ENCODE peak calls at places on chromosomes 16 and 17, in eight cellular contexts. R, F, V, T, H, C, J and N are unnamed samples.

GRCh38 chr16:27174007-27174406 is 29.3 kb upstream of the KDM8 start:
- DNase-seq in R (no peak), F (peak), V (peak), T (no peak), H (no peak), C (no peak), J (no peak), N (no peak)

GRCh38 chr16:3119286-3119685 is 6.9 kb downstream of the ZNF205 start:
- DNase-seq in R (no peak), F (no peak), V (no peak), T (no peak), H (no peak), C (peak), J (no peak), N (no peak)

GRCh38 chr16:49701867-49702494 is 153.9 kb downstream of the ZNF423 start:
- DNase-seq in R (no peak), F (no peak), V (no peak), T (peak), H (peak), C (no peak), J (no peak), N (no peak)

GRCh38 chr16:66525396-66526180 is 24.3 kb downstream of the TK2 start:
- DNase-seq in R (no peak), F (no peak), V (no peak), T (no peak), H (peak), C (no peak), J (no peak), N (no peak)

GRCh38 chr16:85872666-85873561 is 26.0 kb upstream of the IRF8 start:
- DNase-seq in R (no peak), F (no peak), V (no peak), T (peak), H (no peak), C (no peak), J (no peak), N (no peak)

GRCh38 chr16:19085679-19086200 is 18.3 kb downstream of the COQ7 start:
- DNase-seq in R (no peak), F (no peak), V (no peak), T (peak), H (peak), C (no peak), J (no peak), N (peak)

GRCh38 chr17:45116434-45117016 is 15.8 kb downstream of the PLCD3 start:
- DNase-seq in R (no peak), F (no peak), V (no peak), T (no peak), H (no peak), C (no peak), J (no peak), N (no peak)

GRCh38 chr16:1538804-1539520 is 5.5 kb downstream of the TMEM204 start:
- DNase-seq in R (no peak), F (peak), V (peak), T (no peak), H (no peak), C (peak), J (no peak), N (no peak)

GRCh38 chr16:49021136-49021535 is 260.5 kb downstream of the CBLN1 start:
- DNase-seq in R (no peak), F (no peak), V (no peak), T (no peak), H (no peak), C (no peak), J (no peak), N (no peak)

GRCh38 chr17:30236807-30237206 is 1.3 kb upstream of the SLC6A4 start:
- DNase-seq in R (no peak), F (no peak), V (peak), T (peak), H (peak), C (no peak), J (no peak), N (peak)

GRCh38 chr17:79042421-79043190 is 18.6 kb downstream of the C1QTNF1 start:
- DNase-seq in R (no peak), F (peak), V (peak), T (peak), H (peak), C (peak), J (no peak), N (peak)

GRCh38 chr17:27315322-27315721 is 21.4 kb downstream of the WSB1 start:
- DNase-seq in R (no peak), F (no peak), V (no peak), T (peak), H (peak), C (no peak), J (peak), N (no peak)

GRCh38 chr16:13168091-13168572 is 266.7 kb downstream of the SHISA9 start:
- DNase-seq in R (no peak), F (peak), V (no peak), T (no peak), H (no peak), C (peak), J (no peak), N (no peak)

GRCh38 chr16:12002447-12003006 is 26.0 kb downstream of the SNX29 start:
- DNase-seq in R (no peak), F (no peak), V (no peak), T (no peak), H (peak), C (peak), J (no peak), N (no peak)

GRCh38 chr17:50170662-50171370 is 5.0 kb downstream of the SGCA start:
- DNase-seq in R (no peak), F (no peak), V (no peak), T (no peak), H (no peak), C (no peak), J (no peak), N (peak)

GRCh38 chr17:50168319-50168718 is 2.5 kb downstream of the SGCA start:
- DNase-seq in R (no peak), F (no peak), V (no peak), T (no peak), H (no peak), C (no peak), J (no peak), N (no peak)

GRCh38 chr17:50167371-50167770 is 1.6 kb downstream of the SGCA start:
- DNase-seq in R (no peak), F (no peak), V (no peak), T (no peak), H (no peak), C (no peak), J (no peak), N (no peak)

GRCh38 chr17:50169881-50170459 is 4.2 kb downstream of the SGCA start:
- DNase-seq in R (no peak), F (no peak), V (no peak), T (no peak), H (no peak), C (no peak), J (no peak), N (no peak)

DNA sequence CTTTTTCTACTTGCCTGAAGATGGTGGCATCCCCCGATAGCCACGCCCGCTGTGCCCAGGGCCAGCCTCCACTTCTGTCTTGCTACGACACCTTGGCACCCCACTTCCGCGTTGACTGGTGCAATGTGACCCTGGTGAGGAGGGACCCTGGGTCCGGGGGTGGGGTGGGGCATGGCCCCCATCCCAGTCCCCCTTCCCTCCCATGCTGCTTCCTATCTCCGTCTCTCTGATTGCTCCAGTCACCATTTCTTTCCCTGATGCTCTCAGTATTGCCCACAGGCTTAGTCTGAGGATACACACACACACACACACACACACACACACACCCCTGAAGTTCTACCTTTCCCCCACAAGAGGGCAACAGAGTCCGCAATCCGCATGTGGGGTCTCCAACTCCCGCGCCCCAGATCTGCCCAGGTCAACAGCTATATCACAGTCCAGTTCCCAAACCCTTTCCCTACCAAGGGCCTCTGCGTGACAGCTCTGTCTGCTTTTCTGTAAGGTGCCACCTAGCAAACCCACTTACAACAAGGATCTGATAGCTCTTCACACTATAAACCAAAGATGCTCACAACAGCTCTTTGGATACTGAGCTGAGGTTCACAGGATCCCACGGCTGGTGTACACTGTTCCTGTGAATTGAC is 3.4 kb downstream of the SGCA start:
- DNase-seq in R (no peak), F (peak), V (peak), T (no peak), H (peak), C (no peak), J (no peak), N (peak)
- TF ChIP-seq CTCF in R (peak), F (peak), V (peak), T (peak), H (peak), C (peak), J (peak), N (peak)

DNA sequence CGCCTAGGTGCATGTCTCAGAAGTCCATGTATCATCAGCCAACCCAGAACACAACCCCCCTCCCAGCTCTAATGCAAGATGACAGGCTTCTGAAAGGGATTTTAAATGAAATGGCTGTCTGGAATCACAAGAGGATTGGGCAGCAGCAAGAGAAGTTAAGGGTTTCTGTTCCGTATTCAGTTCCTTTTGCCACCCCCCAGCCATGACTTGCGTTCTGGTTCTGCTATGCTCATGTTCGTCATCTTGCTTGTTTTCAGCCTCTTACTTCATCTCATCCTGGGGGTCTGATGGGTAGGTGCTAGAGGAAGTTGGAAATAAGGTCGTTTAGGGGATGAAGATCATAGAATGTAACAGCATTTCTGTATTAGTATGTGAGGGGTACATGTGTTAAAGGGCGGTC is 12.0 kb downstream of the MINK1 start:
- DNase-seq in R (no peak), F (no peak), V (no peak), T (no peak), H (no peak), C (no peak), J (no peak), N (no peak)
- TF ChIP-seq CTCF in R (no peak), F (no peak), V (no peak), T (no peak), H (no peak), C (no peak), J (no peak), N (no peak)

GRCh38 chr17:62179525-62180161 is 114.6 kb upstream of the MED13 start:
- DNase-seq in R (no peak), F (no peak), V (no peak), T (no peak), H (peak), C (no peak), J (no peak), N (peak)
- TF ChIP-seq CTCF in R (no peak), F (no peak), V (no peak), T (no peak), H (no peak), C (no peak), J (no peak), N (no peak)

GRCh38 chr17:81034779-81035388 is at the start of gene BAIAP2:
- DNase-seq in R (peak), F (peak), V (peak), T (peak), H (peak), C (peak), J (peak), N (peak)
- TF ChIP-seq CTCF in R (no peak), F (peak), V (no peak), T (no peak), H (peak), C (peak), J (no peak), N (no peak)

DNA sequence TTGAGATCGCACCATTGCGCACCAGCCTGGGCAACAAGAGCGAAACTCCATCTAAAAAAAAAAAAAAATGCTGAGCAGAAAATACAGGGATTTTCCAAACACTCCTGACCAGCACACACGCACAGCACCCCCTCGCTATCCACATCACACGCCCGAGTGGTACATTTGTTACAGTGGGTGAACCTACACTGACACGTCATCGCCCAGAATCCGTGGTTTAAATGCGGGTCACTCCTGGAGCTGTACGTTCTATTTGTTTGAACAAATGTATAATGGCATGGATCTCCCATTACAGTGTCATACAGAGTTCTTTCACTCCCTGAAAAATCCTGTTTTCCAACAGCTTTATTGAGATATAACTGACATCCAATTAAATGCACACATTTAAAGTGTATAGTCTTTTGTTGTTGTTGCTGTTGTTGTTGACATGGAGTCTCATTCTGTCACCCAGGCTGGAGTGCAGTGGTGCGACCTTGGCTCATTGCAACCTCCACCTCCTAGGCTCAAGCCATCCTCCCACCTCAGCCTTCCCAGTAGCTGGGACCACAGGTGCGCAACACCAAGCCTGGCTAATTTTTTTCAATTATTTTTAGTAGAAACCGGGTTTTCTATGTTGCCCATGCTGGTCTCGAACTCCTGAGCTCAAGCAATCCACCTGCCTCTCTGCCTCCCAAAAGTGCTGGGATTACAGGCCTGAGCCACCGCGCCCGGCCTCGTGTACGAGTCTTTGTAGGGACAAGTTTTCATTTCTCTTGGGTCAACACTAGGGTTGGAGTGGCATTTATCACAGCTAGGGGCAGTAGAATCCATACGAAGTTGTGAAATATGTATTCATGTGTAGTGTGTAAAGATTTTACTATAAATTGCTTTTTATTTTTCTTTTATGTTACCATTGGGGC is 4.4 kb upstream of the CARHSP1 start:
- DNase-seq in R (no peak), F (peak), V (no peak), T (no peak), H (no peak), C (no peak), J (no peak), N (no peak)
- TF ChIP-seq CTCF in R (no peak), F (peak), V (no peak), T (no peak), H (peak), C (no peak), J (no peak), N (no peak)

DNA sequence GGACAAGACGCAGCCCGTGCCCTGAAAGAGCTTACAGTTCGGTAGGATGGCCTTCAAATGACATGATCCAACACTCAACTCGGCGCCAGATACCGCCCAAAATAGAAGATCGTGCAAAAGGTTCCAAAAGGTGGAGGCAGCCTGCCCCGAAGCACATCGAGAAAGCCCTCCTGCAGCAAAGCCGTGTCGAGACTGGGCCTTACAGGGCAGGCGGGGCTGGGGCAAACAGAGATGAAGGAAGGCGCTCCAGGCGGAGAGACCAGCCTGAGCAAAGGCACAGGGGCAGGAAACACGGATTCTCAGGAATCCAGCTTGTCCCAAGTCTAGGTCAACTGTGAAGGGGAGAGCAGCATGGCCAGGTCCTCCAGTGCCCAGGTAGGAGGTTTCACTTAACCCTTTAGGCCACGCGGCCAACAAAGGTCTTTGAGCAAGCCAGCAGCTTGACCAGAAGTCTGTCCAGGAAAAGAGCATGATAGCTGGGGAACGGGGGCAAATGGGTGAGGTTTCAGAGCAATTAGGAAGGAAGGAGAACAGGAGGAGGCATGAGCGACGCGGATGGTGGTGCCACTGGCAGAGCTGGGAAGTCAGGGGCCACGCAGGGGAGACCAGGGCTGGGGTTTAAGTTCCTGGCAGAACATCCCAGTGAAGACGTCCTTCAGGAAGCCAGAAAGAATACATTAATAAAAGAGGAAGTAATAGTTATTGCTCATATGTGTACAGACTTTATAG is 21.2 kb upstream of the EIF1 start:
- DNase-seq in R (no peak), F (no peak), V (peak), T (no peak), H (no peak), C (no peak), J (no peak), N (no peak)
- TF ChIP-seq CTCF in R (no peak), F (peak), V (no peak), T (no peak), H (no peak), C (no peak), J (no peak), N (no peak)

GRCh38 chr16:69691980-69692911 is 34.1 kb downstream of the NQO1 start:
- DNase-seq in R (no peak), F (peak), V (no peak), T (no peak), H (peak), C (no peak), J (no peak), N (no peak)
- TF ChIP-seq CTCF in R (no peak), F (no peak), V (no peak), T (no peak), H (no peak), C (no peak), J (no peak), N (no peak)

GRCh38 chr16:81201267-81201666 is 37.2 kb upstream of the BCO1 start:
- DNase-seq in R (no peak), F (no peak), V (no peak), T (no peak), H (no peak), C (no peak), J (no peak), N (no peak)

GRCh38 chr16:81195907-81196534 is 42.5 kb upstream of the BCO1 start:
- DNase-seq in R (no peak), F (no peak), V (no peak), T (no peak), H (no peak), C (no peak), J (no peak), N (no peak)

DNA sequence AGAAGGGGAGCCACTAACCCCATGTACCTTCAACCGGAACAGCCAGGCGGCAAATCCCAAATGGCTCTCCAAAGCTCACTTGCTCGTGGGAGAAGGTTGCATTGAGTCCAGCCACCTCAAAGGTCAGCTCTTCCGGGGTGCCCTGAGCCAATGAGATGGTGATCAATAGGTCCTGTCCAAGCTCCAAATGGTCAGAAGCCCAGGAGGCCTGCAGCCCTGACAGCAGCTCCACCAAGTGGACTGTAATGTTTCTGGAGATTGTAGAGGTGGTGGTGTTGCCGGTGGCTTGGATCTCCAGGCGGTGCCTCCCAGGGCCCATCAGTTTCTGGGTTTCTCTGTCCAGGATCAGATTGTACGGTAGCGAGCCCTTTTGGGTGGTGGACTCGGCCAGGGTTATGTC is 39.9 kb upstream of the BCO1 start:
- DNase-seq in R (no peak), F (no peak), V (no peak), T (no peak), H (peak), C (no peak), J (no peak), N (peak)
- TF ChIP-seq CTCF in R (no peak), F (no peak), V (no peak), T (no peak), H (peak), C (no peak), J (peak), N (peak)

DNA sequence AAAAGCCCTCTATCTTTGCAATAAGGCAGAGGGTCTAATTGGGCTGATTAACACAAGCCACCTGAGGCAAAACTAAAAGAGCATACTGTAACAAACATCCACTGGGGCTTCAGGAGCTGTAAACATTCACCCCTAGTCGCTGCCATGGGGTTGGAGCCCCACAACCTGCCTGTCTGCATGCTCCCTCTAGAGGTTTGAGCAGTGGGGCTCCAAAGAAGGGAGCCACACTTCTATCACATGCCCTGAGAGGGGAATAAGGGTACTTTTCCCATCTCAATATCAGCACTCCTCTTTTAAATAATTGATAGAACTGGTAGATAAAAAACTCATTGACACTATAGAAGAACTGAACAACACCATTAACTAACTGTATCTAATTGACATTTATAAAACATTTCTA is 130.1 kb upstream of the COX10 start:
- DNase-seq in R (no peak), F (no peak), V (no peak), T (no peak), H (no peak), C (no peak), J (no peak), N (no peak)
- TF ChIP-seq CTCF in R (no peak), F (peak), V (peak), T (no peak), H (no peak), C (no peak), J (no peak), N (no peak)